ENCODE peak calls at places on chromosome 16, in five cellular contexts. Q, B, W, K and E are unnamed samples.

GRCh38 chr16:55364811-55365210 is 40.8 kb downstream of the IRX6 start:
- DNase-seq in W (no peak), B (no peak), Q (no peak), K (no peak), E (no peak)

GRCh38 chr16:47018223-47018891 is 44.9 kb upstream of the DNAJA2 start:
- DNase-seq in K (no peak), W (peak), Q (no peak), B (peak), E (no peak)

GRCh38 chr16:73275024-73275423 is 227.1 kb upstream of the ZFHX3 start:
- DNase-seq in W (no peak), B (no peak), Q (no peak), K (no peak), E (no peak)

GRCh38 chr16:13811834-13812233 is 108.1 kb upstream of the ERCC4 start:
- DNase-seq in K (no peak), B (no peak), Q (no peak), W (no peak), E (no peak)

GRCh38 chr16:79437764-79438728 is 162.5 kb downstream of the MAF start:
- DNase-seq in B (peak), K (no peak), W (no peak), Q (no peak), E (no peak)

GRCh38 chr16:89581045-89581695 is 5.6 kb downstream of the CPNE7 start:
- DNase-seq in Q (no peak), B (no peak), K (peak), W (no peak), E (no peak)

GRCh38 chr16:71882505-71883192 is 1.3 kb downstream of the ZNF821 start:
- DNase-seq in B (peak), W (peak), Q (peak), K (no peak), E (peak)

GRCh38 chr16:68417711-68418301 is 30.5 kb downstream of the SMPD3 start:
- DNase-seq in K (no peak), B (no peak), W (peak), Q (no peak), E (peak)

GRCh38 chr16:82633964-82634600 is 7.3 kb downstream of the CDH13 start:
- DNase-seq in Q (no peak), K (no peak), W (no peak), B (peak), E (no peak)

GRCh38 chr16:76741623-76742022 is 449.4 kb upstream of the MON1B start:
- DNase-seq in Q (no peak), K (no peak), B (no peak), W (no peak), E (no peak)

GRCh38 chr16:52439171-52439701 is 107.7 kb downstream of the TOX3 start:
- DNase-seq in B (no peak), W (no peak), K (no peak), Q (no peak), E (no peak)

GRCh38 chr16:53433509-53433908 is 762 bp upstream of the RBL2 start:
- DNase-seq in Q (no peak), W (no peak), K (no peak), B (no peak), E (no peak)

GRCh38 chr16:48014349-48015135 is 141.3 kb downstream of the ABCC12 start:
- DNase-seq in B (no peak), K (peak), W (no peak), Q (no peak), E (no peak)

GRCh38 chr16:53911506-53911905 is 207.6 kb downstream of the FTO start:
- DNase-seq in B (no peak), K (no peak), Q (no peak), W (no peak), E (no peak)

GRCh38 chr16:64196444-64196843 is 925.4 kb downstream of the CDH11 start:
- DNase-seq in K (peak), W (no peak), B (no peak), Q (no peak), E (no peak)

GRCh38 chr16:69535123-69536050 is 30.4 kb upstream of the NFAT5 start:
- DNase-seq in W (no peak), K (no peak), B (no peak), Q (no peak), E (no peak)

GRCh38 chr16:65061935-65062334 is 59.9 kb downstream of the CDH11 start:
- DNase-seq in Q (no peak), K (no peak), B (no peak), W (no peak), E (no peak)

GRCh38 chr16:7482596-7483290 is 150.1 kb downstream of the RBFOX1 start:
- DNase-seq in K (no peak), B (no peak), W (no peak), Q (no peak), E (no peak)

GRCh38 chr16:21598676-21599157 is 660 bp upstream of the METTL9 start:
- DNase-seq in B (peak), W (peak), K (no peak), Q (peak), E (no peak)

GRCh38 chr16:88971371-88972097 is 5.5 kb downstream of the CBFA2T3 start:
- DNase-seq in B (no peak), K (no peak), W (no peak), Q (no peak), E (no peak)

GRCh38 chr16:9526791-9527190 is 435.3 kb downstream of the HAPSTR1 start:
- DNase-seq in Q (no peak), W (no peak), B (no peak), K (no peak), E (no peak)